ENCODE peak calls at places on chromosome 1, in four cellular contexts. E is body of pancreas, L is heart left ventricle, F is transverse colon. A is an unnamed sample.

GRCh38 chr1:221172836-221173235 is 293.6 kb downstream of the HLX start:
- DNase-seq in E (no peak), L (no peak), F (no peak), A (no peak)

GRCh38 chr1:160664573-160665051 is 17.8 kb upstream of the SLAMF1 start:
- DNase-seq in E (no peak), L (no peak), F (peak; percentile 33), A (no peak)

GRCh38 chr1:177825276-177825903 is 144.5 kb downstream of the SEC16B start:
- DNase-seq in E (no peak), L (no peak), F (no peak), A (no peak)

GRCh38 chr1:52523376-52523775 is 29.5 kb downstream of the TUT4 start:
- DNase-seq in E (no peak), L (no peak), F (no peak), A (no peak)

GRCh38 chr1:156379420-156380165 is 10.6 kb downstream of the RHBG start:
- DNase-seq in E (no peak), L (no peak), F (no peak), A (no peak)

GRCh38 chr1:218565333-218565732 is 220.2 kb downstream of the TGFB2 start:
- DNase-seq in E (no peak), L (no peak), F (no peak), A (peak; percentile 36)

GRCh38 chr1:217354900-217355299 is 276.0 kb downstream of the GPATCH2 start:
- DNase-seq in E (no peak), L (no peak), F (no peak), A (no peak)

GRCh38 chr1:114700026-114700600 is 4.8 kb upstream of the AMPD1 start:
- DNase-seq in E (no peak), L (no peak), F (no peak), A (no peak)

GRCh38 chr1:162471290-162471853 is 26.2 kb upstream of the UHMK1 start:
- DNase-seq in E (no peak), L (no peak), F (no peak), A (no peak)

GRCh38 chr1:223683586-223684487 is 18.3 kb upstream of the CAPN8 start:
- DNase-seq in E (peak; percentile 81), L (peak; percentile 51), F (peak; percentile 66), A (peak; percentile 79)

GRCh38 chr1:154741747-154742495 is 128.2 kb downstream of the KCNN3 start:
- DNase-seq in E (no peak), L (no peak), F (no peak), A (no peak)

GRCh38 chr1:203083463-203083921 is 2.3 kb downstream of the MYOG start:
- DNase-seq in E (no peak), L (no peak), F (no peak), A (no peak)

GRCh38 chr1:104648269-104648691 is 898.6 kb downstream of the AMY1C start:
- DNase-seq in E (no peak), L (no peak), F (no peak), A (no peak)

GRCh38 chr1:38005195-38006007 is at the start of gene FHL3:
- DNase-seq in E (peak; percentile 82), L (peak; percentile 83), F (peak; percentile 66), A (peak; percentile 71)

GRCh38 chr1:68051475-68051874 is 1.0 kb upstream of the DIRAS3 start:
- DNase-seq in E (peak; percentile 74), L (peak; percentile 72), F (no peak), A (peak; percentile 18)

GRCh38 chr1:228512852-228513243 is 25.7 kb downstream of the RNF187 start:
- DNase-seq in E (no peak), L (no peak), F (no peak), A (no peak)

GRCh38 chr1:228513244-228513900 is 26.2 kb downstream of the RNF187 start:
- DNase-seq in E (no peak), L (no peak), F (no peak), A (no peak)

GRCh38 chr1:228515200-228515834 is 28.1 kb downstream of the RNF187 start:
- DNase-seq in E (no peak), L (no peak), F (no peak), A (peak; percentile 23)

GRCh38 chr1:228514421-228514820 is 27.2 kb downstream of the RNF187 start:
- DNase-seq in E (no peak), L (no peak), F (no peak), A (no peak)

GRCh38 chr1:228517655-228518054 is 30.5 kb downstream of the RNF187 start:
- DNase-seq in E (no peak), L (no peak), F (no peak), A (no peak)
- H3K9me3 ChIP-seq in E (no peaks in the 10 kb centered on the region), L (no peaks in the 10 kb centered on the region), F (no peaks in the 10 kb centered on the region), A (no peaks in the 10 kb centered on the region)

GRCh38 chr1:85015826-85016225 is 18.9 kb upstream of the MCOLN2 start:
- DNase-seq in E (no peak), L (no peak), F (no peak), A (no peak)
- TF ChIP-seq POLR2A in E (no peak), L (no peak), F (no peak), A (no peak)

GRCh38 chr1:109386054-109386717 is 11.5 kb downstream of the SORT1 start:
- DNase-seq in E (no peak), L (no peak), F (no peak), A (no peak)

GRCh38 chr1:109385417-109385816 is 12.3 kb downstream of the SORT1 start:
- DNase-seq in E (peak; percentile 54), L (peak; percentile 65), F (peak; percentile 23), A (peak; percentile 90)

GRCh38 chr1:109381573-109381972 is 16.1 kb downstream of the SORT1 start:
- DNase-seq in E (no peak), L (no peak), F (no peak), A (no peak)

GRCh38 chr1:109383087-109383779 is 14.5 kb downstream of the SORT1 start:
- DNase-seq in E (no peak), L (no peak), F (no peak), A (peak; percentile 40)

GRCh38 chr1:109383850-109384249 is 13.9 kb downstream of the SORT1 start:
- DNase-seq in E (no peak), L (no peak), F (no peak), A (no peak)
- H3K4me1 ChIP-seq in E (peaks cover 25% of the 10 kb centered on the region), L (peaks cover 85% of the 10 kb centered on the region), F (peaks cover 12% of the 10 kb centered on the region), A (peaks cover 80% of the 10 kb centered on the region)

DNA sequence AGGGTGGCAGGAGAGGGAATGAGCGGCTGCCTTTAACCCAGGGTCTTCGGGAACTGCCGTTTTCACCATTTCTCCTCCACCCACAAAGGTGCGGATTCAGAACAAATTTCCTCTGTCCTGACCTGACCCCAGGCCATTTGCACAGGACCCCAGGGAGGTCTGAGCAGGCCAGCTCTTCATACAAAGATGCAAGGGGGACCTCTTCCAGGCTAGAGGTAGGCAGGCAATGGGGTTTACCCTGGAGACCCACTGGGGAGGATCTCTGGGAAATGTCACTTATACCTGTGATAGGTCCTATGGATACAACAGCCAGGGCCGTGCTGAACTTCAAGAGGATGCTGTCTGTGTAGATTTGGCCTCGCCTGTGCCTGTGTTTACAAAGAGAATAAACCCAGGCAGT is 89.7 kb upstream of the VAMP3 start:
- DNase-seq in E (no peak), L (no peak), F (no peak), A (no peak)
- H3K9me3 ChIP-seq in E (no peaks in the 10 kb centered on the region), L (no peaks in the 10 kb centered on the region), F (no peaks in the 10 kb centered on the region), A (no peaks in the 10 kb centered on the region)

GRCh38 chr1:200410566-200410878 is 686 bp upstream of the ZNF281 start:
- DNase-seq in E (peak; percentile 44), L (no peak), F (peak; percentile 42), A (peak; percentile 16)

GRCh38 chr1:200409761-200410565 is at the start of gene ZNF281:
- DNase-seq in E (peak; percentile 97), L (peak; percentile 97), F (peak; percentile 96), A (peak; percentile 95)

GRCh38 chr1:200409203-200409760 is 554 bp downstream of the ZNF281 start:
- DNase-seq in E (peak; percentile 34), L (peak; percentile 43), F (peak; percentile 53), A (peak; percentile 40)

GRCh38 chr1:200414657-200415056 is 4.8 kb upstream of the ZNF281 start:
- DNase-seq in E (no peak), L (no peak), F (no peak), A (no peak)

DNA sequence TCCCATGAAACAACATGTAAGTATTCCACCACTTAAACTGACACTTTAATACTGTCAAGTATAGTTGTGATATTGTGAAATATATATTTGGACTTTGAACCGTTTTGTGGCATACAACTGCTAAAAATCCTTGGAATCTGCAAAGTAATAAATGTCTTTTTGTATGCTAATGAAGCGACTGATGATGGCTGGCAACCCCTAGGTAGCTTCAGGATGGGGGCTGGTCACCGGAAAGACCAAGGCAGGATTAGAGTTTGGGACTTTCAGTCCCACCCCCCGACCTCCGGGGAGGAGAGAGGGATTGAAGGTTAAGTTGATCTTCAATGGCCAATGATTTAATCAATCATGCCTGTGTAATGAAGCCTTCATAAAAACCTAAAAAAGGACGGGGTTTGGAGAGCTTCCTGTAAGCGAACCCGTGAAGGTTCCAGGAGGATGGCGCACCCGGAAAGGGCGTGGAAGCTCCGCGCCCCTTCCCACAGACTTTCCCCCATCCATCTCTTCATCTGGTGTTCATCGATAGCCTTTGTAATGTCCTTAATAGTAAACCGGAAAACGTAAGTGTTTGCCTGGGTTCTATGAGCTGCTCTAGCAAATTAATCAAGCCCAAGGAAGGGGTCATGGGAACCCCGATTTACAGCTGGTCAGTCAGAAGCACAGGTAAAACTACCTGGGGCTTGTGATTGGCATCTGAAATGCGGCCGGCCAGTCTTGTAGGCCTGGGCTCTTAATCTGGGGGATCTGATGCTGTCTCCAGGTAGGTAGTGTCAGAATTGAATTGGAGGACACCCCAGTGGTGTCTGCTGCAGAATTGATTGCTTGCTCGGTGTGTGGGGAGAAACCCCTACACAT is 1.8 kb upstream of the ZNF281 start:
- DNase-seq in E (no peak), L (no peak), F (no peak), A (no peak)
- TF ChIP-seq POLR2A in E (peak; percentile 27), L (no peak), F (no peak), A (no peak)

A was measured in thyroid gland.